ENCODE peak calls at places on chromosomes 16 and 17, in five cellular contexts. G, A, Y, R and N are unnamed samples.
A peak's percentile ranks its signal among the peaks of the same experiment; 100 is the strongest.

GRCh38 chr16:86975445-86975844 is 341.7 kb downstream of the C16orf95 start:
- DNase-seq in Y (no peak), R (peak; percentile 90), G (no peak), A (peak; percentile 19), N (no peak)

GRCh38 chr17:7854851-7855642 is at the start of gene TMEM88:
- DNase-seq in R (peak; percentile 91), Y (no peak), G (no peak), A (no peak), N (no peak)

GRCh38 chr16:49441366-49441780 is 67.8 kb downstream of the C16orf78 start:
- DNase-seq in R (peak; percentile 89), G (peak; percentile 39), Y (no peak), A (no peak), N (no peak)

GRCh38 chr17:55672585-55673501 is 49.8 kb downstream of the TMEM100 start:
- DNase-seq in R (no peak), A (no peak), Y (no peak), G (peak; percentile 17), N (no peak)

GRCh38 chr17:2624292-2624731 is 30.9 kb downstream of the PAFAH1B1 start:
- DNase-seq in G (no peak), A (no peak), R (peak; percentile 70), Y (no peak), N (no peak)

GRCh38 chr17:46741122-46741725 is 77.3 kb downstream of the WNT3 start:
- DNase-seq in Y (no peak), R (no peak), A (no peak), G (no peak), N (no peak)

GRCh38 chr17:39018267-39019134 is 51.3 kb upstream of the FBXO47 start:
- DNase-seq in R (peak; percentile 88), G (no peak), A (no peak), Y (no peak), N (no peak)

GRCh38 chr17:32551186-32551955 is 64.6 kb downstream of the CDK5R1 start:
- DNase-seq in G (no peak), Y (no peak), R (peak; percentile 35), A (no peak), N (no peak)

GRCh38 chr17:12619444-12620199 is 46.1 kb upstream of the MYOCD start:
- DNase-seq in R (no peak), Y (no peak), G (no peak), A (no peak), N (no peak)

GRCh38 chr16:12002447-12003006 is 26.0 kb downstream of the SNX29 start:
- DNase-seq in A (no peak), R (no peak), G (no peak), Y (no peak), N (no peak)

GRCh38 chr16:76653390-76654026 is 376.3 kb downstream of the CNTNAP4 start:
- DNase-seq in Y (no peak), A (no peak), G (no peak), R (peak; percentile 67), N (no peak)

GRCh38 chr16:66904846-66905632 is 13.6 kb downstream of the CDH16 start:
- DNase-seq in R (no peak), Y (peak; percentile 38), A (no peak), G (no peak), N (no peak)

GRCh38 chr17:82458885-82459424 is 414 bp downstream of the NARF start:
- DNase-seq in A (no peak), R (peak; percentile 76), Y (no peak), G (no peak), N (no peak)

GRCh38 chr16:68128577-68129305 is 43.6 kb downstream of the NFATC3 start:
- DNase-seq in G (no peak), Y (no peak), A (no peak), R (no peak), N (peak; percentile 18)

GRCh38 chr17:75345514-75346167 is 56.4 kb upstream of the SLC25A19 start:
- DNase-seq in R (peak; percentile 86), A (no peak), G (no peak), Y (no peak), N (no peak)

DNA sequence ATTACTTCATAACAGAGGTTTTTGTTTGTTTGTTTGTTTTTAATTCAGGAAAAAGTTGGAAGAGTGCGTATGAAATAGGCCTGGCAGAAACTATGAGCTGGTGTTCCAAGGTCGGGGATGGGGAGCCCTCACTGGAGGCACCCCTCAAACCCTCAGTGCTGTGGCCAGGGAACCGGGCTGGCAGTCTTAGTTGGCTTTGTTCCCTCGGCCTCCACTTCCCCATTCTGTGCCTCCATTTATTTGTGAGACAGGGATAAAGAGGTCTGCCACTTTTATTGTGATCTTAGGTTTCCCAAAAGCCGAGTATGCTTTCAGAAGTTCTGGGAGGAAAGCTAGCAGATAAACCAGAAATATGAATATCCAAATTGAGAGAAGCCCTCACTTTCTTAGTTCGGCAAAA is 5.7 kb downstream of the DEXI start:
- DNase-seq in R (no peak), Y (no peak), A (no peak), G (no peak), N (no peak)
- H3K4me3 ChIP-seq in R (no peak overlapping the region), Y (no peak overlapping the region), A (peak overlapping the region; percentile 68), G (peak overlapping the region; percentile 86), N (no peak overlapping the region)

GRCh38 chr17:40558300-40558584 is 7.0 kb downstream of the CCR7 start:
- DNase-seq in R (peak; percentile 32), G (no peak), Y (peak; percentile 16), A (no peak), N (no peak)

GRCh38 chr17:40560592-40561293 is 4.5 kb downstream of the CCR7 start:
- DNase-seq in G (no peak), A (no peak), Y (peak; percentile 47), R (no peak), N (no peak)

GRCh38 chr17:40559954-40560591 is 5.2 kb downstream of the CCR7 start:
- DNase-seq in A (peak; percentile 60), G (peak; percentile 88), R (peak; percentile 99), Y (peak; percentile 92), N (peak; percentile 61)

GRCh38 chr17:40558651-40559015 is 6.6 kb downstream of the CCR7 start:
- DNase-seq in Y (peak; percentile 7), R (peak; percentile 42), A (no peak), G (no peak), N (no peak)

DNA sequence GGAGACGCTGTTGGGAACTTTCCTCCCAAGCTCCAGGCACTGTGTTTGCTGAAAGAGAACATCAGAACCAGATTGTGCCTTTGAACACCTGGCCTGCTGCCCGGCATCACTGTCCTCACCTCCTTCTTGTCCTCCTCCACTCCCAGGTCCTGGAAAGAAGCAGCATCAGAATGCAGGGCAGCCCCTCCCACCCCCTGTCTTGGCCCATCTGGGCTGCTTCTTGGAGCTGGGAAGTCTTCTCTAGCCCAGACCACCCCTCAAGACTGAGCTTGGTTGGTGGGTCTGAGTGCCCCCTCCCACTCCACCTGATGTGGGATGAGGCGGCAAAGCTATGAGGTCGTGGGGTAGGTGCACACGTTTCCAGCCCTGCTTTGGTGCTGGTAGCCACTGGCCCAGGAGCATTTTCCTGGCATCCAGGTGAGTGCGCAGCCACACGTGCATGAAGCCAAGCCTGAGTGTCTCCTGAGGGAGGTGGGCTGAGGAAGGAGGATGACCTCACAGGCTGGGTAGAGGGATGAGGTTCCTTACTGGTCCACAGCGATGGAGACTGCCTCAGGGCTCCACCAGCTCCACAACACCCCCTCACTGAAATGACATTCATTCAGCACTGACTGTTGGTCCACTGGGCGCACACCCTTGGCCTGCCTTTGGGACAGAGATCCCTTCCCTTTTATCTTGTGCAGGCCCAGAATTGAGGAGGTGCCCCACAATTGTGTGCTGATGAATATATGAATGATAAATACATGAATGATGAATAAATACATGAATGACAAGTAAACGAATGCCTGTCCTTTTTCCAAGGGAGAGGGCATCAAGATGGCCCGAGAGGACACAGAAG is 6.0 kb downstream of the CCR7 start:
- DNase-seq in R (peak; percentile 47), A (no peak), G (no peak), Y (peak; percentile 40), N (no peak)
- H3K27ac ChIP-seq in R (no peak overlapping the region), A (no peak overlapping the region), G (no peak overlapping the region), Y (peak overlapping the region; percentile 74), N (peak overlapping the region; percentile 73)

GRCh38 chr17:16212793-16213192 is 2.5 kb downstream of the NCOR1 start:
- DNase-seq in G (no peak), R (no peak), A (no peak), Y (no peak), N (no peak)
- H3K4me3 ChIP-seq in G (peak overlapping the region; percentile 99), R (peak overlapping the region; percentile 92), A (no peak overlapping the region), Y (peak overlapping the region; percentile 87), N (no peak overlapping the region)

GRCh38 chr17:17533901-17534441 is 37.8 kb upstream of the RASD1 start:
- DNase-seq in R (no peak), A (no peak), Y (no peak), G (no peak), N (no peak)
- H3K27ac ChIP-seq in R (no peak overlapping the region), A (no peak overlapping the region), Y (no peak overlapping the region), G (no peak overlapping the region), N (peak overlapping the region; percentile 87)

GRCh38 chr16:89584768-89585549 is 9.4 kb downstream of the CPNE7 start:
- DNase-seq in R (no peak), Y (no peak), A (no peak), G (no peak), N (no peak)
- H3K4me3 ChIP-seq in R (no peak overlapping the region), Y (no peak overlapping the region), A (no peak overlapping the region), G (no peak overlapping the region), N (no peak overlapping the region)

GRCh38 chr17:72576289-72576759 is 455.5 kb downstream of the SOX9 start:
- DNase-seq in A (no peak), Y (no peak), G (no peak), R (peak; percentile 72), N (no peak)
- H3K27ac ChIP-seq in A (no peak overlapping the region), Y (no peak overlapping the region), G (no peak overlapping the region), R (peak overlapping the region; percentile 64), N (no peak overlapping the region)

GRCh38 chr16:89720520-89720858 is 209 bp downstream of the VPS9D1 start:
- DNase-seq in A (no peak), G (peak; percentile 45), R (peak; percentile 84), Y (peak; percentile 89), N (no peak)

GRCh38 chr16:89720859-89721643 is at the start of the genes VPS9D1 and ZNF276:
- DNase-seq in R (peak; percentile 92), A (no peak), Y (peak; percentile 92), G (peak; percentile 86), N (peak; percentile 54)

GRCh38 chr16:89722392-89723278 is 1.3 kb downstream of the ZNF276 start:
- DNase-seq in R (peak; percentile 78), Y (peak; percentile 93), G (peak; percentile 70), A (no peak), N (peak; percentile 48)

GRCh38 chr16:89721644-89722391 is 481 bp downstream of the ZNF276 start:
- DNase-seq in Y (peak; percentile 81), R (no peak), G (peak; percentile 61), A (no peak), N (peak; percentile 31)

DNA sequence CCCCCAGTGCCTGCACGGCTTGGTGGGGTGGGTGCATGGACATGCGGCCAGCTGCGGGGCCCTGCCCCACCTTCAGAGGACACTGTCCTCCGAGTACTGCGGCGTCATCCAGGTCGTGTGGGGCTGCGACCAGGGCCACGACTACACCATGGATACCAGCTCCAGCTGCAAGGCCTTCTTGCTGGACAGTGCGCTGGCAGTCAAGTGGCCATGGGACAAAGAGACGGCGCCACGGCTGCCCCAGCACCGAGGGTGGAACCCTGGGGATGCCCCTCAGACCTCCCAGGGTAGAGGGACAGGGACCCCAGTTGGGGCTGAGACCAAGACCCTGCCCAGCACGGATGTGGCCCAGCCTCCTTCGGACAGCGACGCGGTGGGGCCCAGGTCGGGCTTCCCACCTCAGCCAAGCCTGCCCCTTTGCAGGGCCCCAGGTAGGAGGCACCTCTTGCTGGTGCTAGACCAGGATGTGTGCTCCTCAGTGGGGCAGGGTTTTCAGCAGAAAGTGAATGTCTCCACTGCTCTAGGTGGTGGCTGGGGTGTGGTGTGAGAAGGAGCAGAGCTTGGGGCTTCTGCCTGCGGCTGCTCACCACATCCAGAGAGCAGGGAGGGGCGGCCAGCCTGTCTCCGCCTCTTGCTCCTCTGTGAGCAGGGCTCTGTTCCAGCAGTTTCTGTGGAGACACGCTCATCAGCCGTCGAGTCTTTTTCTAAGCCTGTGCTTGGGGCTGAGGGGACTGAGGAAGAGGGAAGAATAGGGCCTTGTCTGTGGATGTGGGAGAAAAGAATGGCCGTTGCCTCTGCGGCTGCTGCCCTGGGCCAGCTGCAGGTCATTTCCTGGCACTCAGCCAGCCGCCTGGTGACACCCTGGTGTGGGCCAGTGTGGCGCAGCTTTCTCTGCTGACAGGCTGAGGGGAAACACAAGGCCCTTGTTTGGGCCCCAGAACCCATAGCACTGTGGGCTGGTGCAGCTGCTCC is 2.2 kb downstream of the ZNF276 start:
- DNase-seq in A (no peak), R (no peak), G (no peak), Y (no peak), N (no peak)
- H3K4me3 ChIP-seq in A (peak overlapping the region; percentile 96), R (peak overlapping the region; percentile 87), G (peak overlapping the region; percentile 97), Y (peak overlapping the region; percentile 82), N (peak overlapping the region; percentile 91)